ENCODE peak calls at places on chromosome X, in eight cellular contexts. One of them, this sample, is unnamed.

GRCh38 chrX:11193035-11193469 is 81.9 kb downstream of the HCCS start:
- DNase-seq in H1: no peak
- DNase-seq in HCT116: no peak
- DNase-seq in endothelial cell of umbilical vein: peak; percentile 65
- DNase-seq in GM12878: no peak
- DNase-seq in HepG2: no peak
- DNase-seq in SK-N-SH: no peak
- DNase-seq in K562: no peak
- DNase-seq in this sample: no peak

GRCh38 chrX:155022587-155022986 is at the start of gene F8:
- DNase-seq in HCT116: no peak
- DNase-seq in HepG2: no peak
- DNase-seq in GM12878: no peak
- DNase-seq in K562: no peak
- DNase-seq in SK-N-SH: no peak
- DNase-seq in endothelial cell of umbilical vein: no peak
- DNase-seq in H1: no peak
- DNase-seq in this sample: no peak

GRCh38 chrX:135295238-135295943 is 13.9 kb upstream of the ETDC start:
- DNase-seq in H1: peak; percentile 63
- DNase-seq in GM12878: peak; percentile 9
- DNase-seq in HCT116: no peak
- DNase-seq in K562: no peak
- DNase-seq in HepG2: no peak
- DNase-seq in SK-N-SH: peak; percentile 59
- DNase-seq in endothelial cell of umbilical vein: peak; percentile 35
- DNase-seq in this sample: no peak

GRCh38 chrX:96884027-96884426 is 319 bp downstream of the RPA4 start:
- DNase-seq in HepG2: no peak
- DNase-seq in GM12878: no peak
- DNase-seq in endothelial cell of umbilical vein: no peak
- DNase-seq in K562: no peak
- DNase-seq in H1: no peak
- DNase-seq in HCT116: no peak
- DNase-seq in SK-N-SH: no peak
- DNase-seq in this sample: no peak

GRCh38 chrX:100731441-100732281 is at the start of gene SYTL4:
- DNase-seq in HepG2: no peak
- DNase-seq in endothelial cell of umbilical vein: peak; percentile 57
- DNase-seq in H1: peak; percentile 53
- DNase-seq in SK-N-SH: peak; percentile 60
- DNase-seq in HCT116: peak; percentile 7
- DNase-seq in GM12878: no peak
- DNase-seq in K562: peak; percentile 38
- DNase-seq in this sample: no peak

GRCh38 chrX:136629084-136629750 is 18.7 kb upstream of the CD40LG start:
- DNase-seq in endothelial cell of umbilical vein: no peak
- DNase-seq in HCT116: no peak
- DNase-seq in GM12878: no peak
- DNase-seq in SK-N-SH: no peak
- DNase-seq in K562: no peak
- DNase-seq in H1: no peak
- DNase-seq in HepG2: no peak
- DNase-seq in this sample: no peak

GRCh38 chrX:150898343-150899190 is at the start of gene CD99L2:
- DNase-seq in GM12878: no peak
- DNase-seq in SK-N-SH: peak; percentile 94
- DNase-seq in H1: peak; percentile 93
- DNase-seq in HepG2: peak; percentile 52
- DNase-seq in HCT116: peak; percentile 61
- DNase-seq in endothelial cell of umbilical vein: peak; percentile 80
- DNase-seq in K562: peak; percentile 94
- DNase-seq in this sample: no peak

GRCh38 chrX:64204701-64205440 is 637 bp downstream of the AMER1 start:
- DNase-seq in HCT116: no peak
- DNase-seq in HepG2: peak; percentile 0
- DNase-seq in GM12878: no peak
- DNase-seq in SK-N-SH: peak; percentile 75
- DNase-seq in K562: peak; percentile 34
- DNase-seq in H1: peak; percentile 53
- DNase-seq in endothelial cell of umbilical vein: peak; percentile 41
- DNase-seq in this sample: no peak

GRCh38 chrX:43676960-43677582 is 21.0 kb downstream of the MAOA start:
- DNase-seq in SK-N-SH: peak; percentile 58
- DNase-seq in GM12878: no peak
- DNase-seq in HCT116: no peak
- DNase-seq in K562: no peak
- DNase-seq in endothelial cell of umbilical vein: no peak
- DNase-seq in HepG2: peak; percentile 77
- DNase-seq in H1: no peak
- DNase-seq in this sample: no peak

GRCh38 chrX:14032383-14032782 is 2.7 kb upstream of the GEMIN8 start:
- DNase-seq in endothelial cell of umbilical vein: peak; percentile 36
- DNase-seq in H1: no peak
- DNase-seq in GM12878: no peak
- DNase-seq in K562: peak; percentile 13
- DNase-seq in HCT116: no peak
- DNase-seq in HepG2: peak; percentile 13
- DNase-seq in SK-N-SH: peak; percentile 55
- DNase-seq in this sample: peak; percentile 42

GRCh38 chrX:111375747-111376146 is 36.2 kb downstream of the DCX start:
- DNase-seq in H1: no peak
- DNase-seq in HCT116: no peak
- DNase-seq in HepG2: no peak
- DNase-seq in K562: no peak
- DNase-seq in endothelial cell of umbilical vein: no peak
- DNase-seq in GM12878: no peak
- DNase-seq in SK-N-SH: no peak
- DNase-seq in this sample: no peak

GRCh38 chrX:80807606-80808159 is 2.0 kb downstream of the BRWD3 start:
- DNase-seq in HCT116: no peak
- DNase-seq in endothelial cell of umbilical vein: no peak
- DNase-seq in K562: peak; percentile 7
- DNase-seq in HepG2: no peak
- DNase-seq in SK-N-SH: peak; percentile 79
- DNase-seq in H1: no peak
- DNase-seq in GM12878: no peak
- DNase-seq in this sample: no peak

GRCh38 chrX:69031181-69031580 is 134.1 kb downstream of the PJA1 start:
- DNase-seq in GM12878: no peak
- DNase-seq in endothelial cell of umbilical vein: peak; percentile 23
- DNase-seq in HepG2: peak; percentile 6
- DNase-seq in HCT116: peak; percentile 10
- DNase-seq in H1: peak; percentile 45
- DNase-seq in SK-N-SH: peak; percentile 51
- DNase-seq in K562: no peak
- DNase-seq in this sample: no peak

GRCh38 chrX:20455001-20455400 is 188.3 kb upstream of the RPS6KA3 start:
- DNase-seq in HCT116: no peak
- DNase-seq in SK-N-SH: no peak
- DNase-seq in GM12878: no peak
- DNase-seq in HepG2: no peak
- DNase-seq in endothelial cell of umbilical vein: no peak
- DNase-seq in H1: no peak
- DNase-seq in K562: no peak
- DNase-seq in this sample: no peak

GRCh38 chrX:108722561-108722960 is 13.8 kb downstream of the IRS4 start:
- DNase-seq in endothelial cell of umbilical vein: no peak
- DNase-seq in K562: no peak
- DNase-seq in SK-N-SH: no peak
- DNase-seq in HCT116: no peak
- DNase-seq in H1: no peak
- DNase-seq in GM12878: no peak
- DNase-seq in HepG2: no peak
- DNase-seq in this sample: no peak

GRCh38 chrX:7614616-7615015 is 228.4 kb upstream of the VCX start:
- DNase-seq in K562: no peak
- DNase-seq in HepG2: no peak
- DNase-seq in GM12878: no peak
- DNase-seq in HCT116: no peak
- DNase-seq in H1: no peak
- DNase-seq in endothelial cell of umbilical vein: no peak
- DNase-seq in SK-N-SH: no peak
- DNase-seq in this sample: no peak

GRCh38 chrX:29496636-29497180 is 718.7 kb upstream of the MAGEB2 start:
- DNase-seq in GM12878: no peak
- DNase-seq in HepG2: no peak
- DNase-seq in H1: no peak
- DNase-seq in SK-N-SH: no peak
- DNase-seq in K562: no peak
- DNase-seq in HCT116: no peak
- DNase-seq in endothelial cell of umbilical vein: no peak
- DNase-seq in this sample: no peak

GRCh38 chrX:115898382-115899001 is 272.1 kb upstream of the AGTR2 start:
- DNase-seq in GM12878: no peak
- DNase-seq in H1: peak; percentile 47
- DNase-seq in HepG2: peak; percentile 81
- DNase-seq in endothelial cell of umbilical vein: no peak
- DNase-seq in K562: peak; percentile 12
- DNase-seq in SK-N-SH: peak; percentile 37
- DNase-seq in HCT116: peak; percentile 6
- DNase-seq in this sample: no peak

GRCh38 chrX:17374619-17375360 is at the start of gene NHS:
- DNase-seq in HepG2: no peak
- DNase-seq in K562: peak; percentile 28
- DNase-seq in H1: peak; percentile 70
- DNase-seq in GM12878: no peak
- DNase-seq in endothelial cell of umbilical vein: peak; percentile 15
- DNase-seq in HCT116: peak; percentile 61
- DNase-seq in SK-N-SH: peak; percentile 88
- DNase-seq in this sample: no peak

GRCh38 chrX:54067741-54068140 is 23.5 kb upstream of the PHF8 start:
- DNase-seq in K562: no peak
- DNase-seq in HepG2: no peak
- DNase-seq in HCT116: no peak
- DNase-seq in GM12878: no peak
- DNase-seq in H1: no peak
- DNase-seq in SK-N-SH: no peak
- DNase-seq in endothelial cell of umbilical vein: no peak
- DNase-seq in this sample: no peak

GRCh38 chrX:10121787-10122186 is 35.0 kb upstream of the CLCN4 start:
- DNase-seq in HCT116: no peak
- DNase-seq in SK-N-SH: no peak
- DNase-seq in H1: no peak
- DNase-seq in GM12878: no peak
- DNase-seq in HepG2: no peak
- DNase-seq in K562: no peak
- DNase-seq in endothelial cell of umbilical vein: no peak
- DNase-seq in this sample: no peak

DNA sequence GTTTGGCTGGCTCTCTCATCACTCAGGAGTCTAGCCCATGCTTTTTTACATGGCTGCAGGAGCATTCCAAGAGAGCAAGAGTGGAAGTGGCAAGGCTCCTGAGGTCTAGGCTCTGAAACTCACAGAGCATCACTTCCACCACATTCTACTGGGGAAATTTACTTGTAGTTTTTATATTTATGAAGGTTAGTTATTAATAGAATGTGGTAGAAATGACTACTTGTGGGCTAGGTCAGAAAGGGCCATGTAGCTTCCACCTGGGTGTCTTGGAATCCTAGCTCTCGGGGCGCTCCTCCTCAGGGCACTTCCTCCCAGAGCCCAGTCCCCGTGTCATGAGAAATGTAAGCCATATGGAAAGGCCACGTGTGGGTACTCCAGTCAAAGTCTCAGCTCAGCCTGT is 127.0 kb upstream of the CASK start:
- DNase-seq in K562: no peak
- DNase-seq in H1: no peak
- DNase-seq in GM12878: no peak
- DNase-seq in HepG2: no peak
- DNase-seq in SK-N-SH: no peak
- DNase-seq in endothelial cell of umbilical vein: no peak
- DNase-seq in HCT116: no peak
- DNase-seq in this sample: no peak
- H3K9ac ChIP-seq in K562: no peak overlapping the region
- H3K9ac ChIP-seq in H1: no peak overlapping the region
- H3K9ac ChIP-seq in GM12878: no peak overlapping the region
- H3K9ac ChIP-seq in HepG2: no peak overlapping the region
- H3K9ac ChIP-seq in SK-N-SH: no peak overlapping the region
- H3K9ac ChIP-seq in endothelial cell of umbilical vein: no peak overlapping the region
- H3K9ac ChIP-seq in HCT116: no peak overlapping the region
- H3K9ac ChIP-seq in this sample: no peak overlapping the region

GRCh38 chrX:103556941-103557340 is 28.4 kb upstream of the TCEAL4 start:
- DNase-seq in H1: no peak
- DNase-seq in HepG2: peak; percentile 1
- DNase-seq in SK-N-SH: no peak
- DNase-seq in GM12878: no peak
- DNase-seq in K562: no peak
- DNase-seq in HCT116: no peak
- DNase-seq in endothelial cell of umbilical vein: no peak
- DNase-seq in this sample: no peak

GRCh38 chrX:103549920-103550319 is 30.6 kb upstream of the RAB40A start:
- DNase-seq in HCT116: no peak
- DNase-seq in H1: no peak
- DNase-seq in HepG2: no peak
- DNase-seq in SK-N-SH: no peak
- DNase-seq in K562: no peak
- DNase-seq in endothelial cell of umbilical vein: no peak
- DNase-seq in GM12878: no peak
- DNase-seq in this sample: no peak

GRCh38 chrX:103554687-103555417 is 30.5 kb upstream of the TCEAL4 start:
- DNase-seq in K562: peak; percentile 25
- DNase-seq in GM12878: no peak
- DNase-seq in H1: peak; percentile 85
- DNase-seq in endothelial cell of umbilical vein: peak; percentile 67
- DNase-seq in HepG2: no peak
- DNase-seq in HCT116: no peak
- DNase-seq in SK-N-SH: peak; percentile 41
- DNase-seq in this sample: no peak

GRCh38 chrX:103550415-103551051 is 31.2 kb upstream of the RAB40A start:
- DNase-seq in SK-N-SH: no peak
- DNase-seq in HepG2: no peak
- DNase-seq in HCT116: no peak
- DNase-seq in endothelial cell of umbilical vein: no peak
- DNase-seq in K562: no peak
- DNase-seq in GM12878: no peak
- DNase-seq in H1: no peak
- DNase-seq in this sample: no peak

GRCh38 chrX:103552236-103552635 is 32.9 kb upstream of the RAB40A start:
- DNase-seq in HCT116: no peak
- DNase-seq in H1: no peak
- DNase-seq in endothelial cell of umbilical vein: no peak
- DNase-seq in GM12878: no peak
- DNase-seq in SK-N-SH: no peak
- DNase-seq in HepG2: peak; percentile 40
- DNase-seq in K562: no peak
- DNase-seq in this sample: no peak
- TF ChIP-seq POLR2AphosphoS5 in HCT116: no peak
- TF ChIP-seq POLR2AphosphoS5 in H1: no peak
- TF ChIP-seq POLR2AphosphoS5 in endothelial cell of umbilical vein: no peak
- TF ChIP-seq POLR2AphosphoS5 in GM12878: no peak
- TF ChIP-seq POLR2AphosphoS5 in SK-N-SH: no peak
- TF ChIP-seq POLR2AphosphoS5 in HepG2: no peak
- TF ChIP-seq POLR2AphosphoS5 in K562: no peak
- TF ChIP-seq POLR2AphosphoS5 in this sample: no peak

GRCh38 chrX:49231333-49232000 is 1.7 kb downstream of the CACNA1F start:
- DNase-seq in HepG2: no peak
- DNase-seq in H1: no peak
- DNase-seq in GM12878: no peak
- DNase-seq in SK-N-SH: no peak
- DNase-seq in endothelial cell of umbilical vein: no peak
- DNase-seq in K562: no peak
- DNase-seq in HCT116: no peak
- DNase-seq in this sample: no peak
- H3K9ac ChIP-seq in HepG2: no peak overlapping the region
- H3K9ac ChIP-seq in H1: no peak overlapping the region
- H3K9ac ChIP-seq in GM12878: no peak overlapping the region
- H3K9ac ChIP-seq in SK-N-SH: no peak overlapping the region
- H3K9ac ChIP-seq in endothelial cell of umbilical vein: no peak overlapping the region
- H3K9ac ChIP-seq in K562: peak overlapping the region; percentile 78
- H3K9ac ChIP-seq in HCT116: no peak overlapping the region
- H3K9ac ChIP-seq in this sample: no peak overlapping the region

GRCh38 chrX:40086569-40087335 is 11.0 kb downstream of the BCOR start:
- DNase-seq in GM12878: no peak
- DNase-seq in SK-N-SH: no peak
- DNase-seq in HepG2: no peak
- DNase-seq in HCT116: no peak
- DNase-seq in endothelial cell of umbilical vein: no peak
- DNase-seq in H1: no peak
- DNase-seq in K562: no peak
- DNase-seq in this sample: no peak
- TF ChIP-seq POLR2AphosphoS5 in GM12878: no peak
- TF ChIP-seq POLR2AphosphoS5 in SK-N-SH: no peak
- TF ChIP-seq POLR2AphosphoS5 in HepG2: no peak
- TF ChIP-seq POLR2AphosphoS5 in HCT116: no peak
- TF ChIP-seq POLR2AphosphoS5 in endothelial cell of umbilical vein: no peak
- TF ChIP-seq POLR2AphosphoS5 in H1: no peak
- TF ChIP-seq POLR2AphosphoS5 in K562: no peak
- TF ChIP-seq POLR2AphosphoS5 in this sample: no peak